ENCODE peak calls at places on chromosomes 13 and 19, in six cellular contexts. S is amniotic stem cell; F is stimulated activated naive CD8-positive, alpha-beta T cell treated with anti-CD3 and anti-CD28 coated beads, Interleukin-15, amount 100 ng/mL, for 72 hours; Q is hepatocyte; O is NCI-H2029; C is T-helper 2 cell. V is an unnamed sample.

GRCh38 chr13:53445682-53446081 is 417.1 kb downstream of the OLFM4 start:
- DNase-seq in Q (no peak), O (no peak), F (no peak), S (no peak), C (no peak), V (no peak)

GRCh38 chr13:98254541-98254940 is 77.5 kb upstream of the RNF113B start:
- DNase-seq in C (no peak), O (no peak), Q (no peak), S (peak), F (no peak), V (no peak)

GRCh38 chr13:27379694-27380596 is 44.5 kb upstream of the GTF3A start:
- DNase-seq in O (peak), S (no peak), C (peak), F (peak), Q (peak), V (peak)

GRCh38 chr19:56725829-56726424 is 54.4 kb upstream of the ZNF835 start:
- DNase-seq in F (no peak), Q (no peak), S (no peak), C (no peak), O (no peak), V (no peak)

GRCh38 chr19:40284501-40285352 is at the start of gene AKT2:
- DNase-seq in O (no peak), C (peak), F (peak), Q (peak), S (no peak), V (peak)

GRCh38 chr13:113886561-113887112 is 22.8 kb upstream of the GAS6 start:
- DNase-seq in O (no peak), S (no peak), F (no peak), Q (no peak), C (no peak), V (no peak)

GRCh38 chr13:74219571-74219970 is 85.4 kb upstream of the KLF12 start:
- DNase-seq in C (no peak), S (no peak), Q (no peak), F (no peak), O (no peak), V (no peak)

GRCh38 chr19:3129112-3129511 is 6.7 kb upstream of the GNA15 start:
- DNase-seq in Q (no peak), S (peak), C (no peak), F (no peak), O (no peak), V (no peak)

GRCh38 chr13:29859971-29860370 is 9.6 kb upstream of the UBL3 start:
- DNase-seq in Q (no peak), F (no peak), C (no peak), S (peak), O (no peak), V (no peak)

GRCh38 chr13:89269737-89270136 is 1598.6 kb downstream of the SLITRK5 start:
- DNase-seq in C (no peak), Q (no peak), O (no peak), S (no peak), F (no peak), V (no peak)

GRCh38 chr19:29532097-29532496 is 6.3 kb downstream of the VSTM2B start:
- DNase-seq in O (no peak), Q (no peak), F (no peak), C (no peak), S (no peak), V (no peak)

GRCh38 chr19:49421039-49421877 is 2.0 kb downstream of the PTH2 start:
- DNase-seq in Q (peak), O (peak), S (no peak), F (peak), C (no peak), V (no peak)

GRCh38 chr13:97327071-97327470 is 104.9 kb downstream of the MBNL2 start:
- DNase-seq in Q (no peak), S (no peak), C (no peak), O (no peak), F (no peak), V (no peak)

GRCh38 chr19:19591133-19591825 is 27.2 kb downstream of the PBX4 start:
- DNase-seq in S (peak), Q (peak), F (peak), O (no peak), C (peak), V (no peak)

GRCh38 chr13:38821753-38822551 is 135.1 kb downstream of the FREM2 start:
- DNase-seq in S (no peak), O (no peak), C (no peak), F (no peak), Q (no peak), V (no peak)

GRCh38 chr19:45998834-45999233 is 3.6 kb downstream of the CCDC61 start:
- DNase-seq in C (no peak), F (no peak), O (no peak), Q (no peak), S (no peak), V (no peak)

GRCh38 chr13:42055500-42056085 is 7.1 kb downstream of the DGKH start:
- DNase-seq in F (no peak), Q (no peak), S (no peak), C (no peak), O (no peak), V (no peak)

GRCh38 chr13:75250526-75251183 is 231.3 kb downstream of the TBC1D4 start:
- DNase-seq in S (no peak), C (no peak), F (no peak), O (no peak), Q (no peak), V (no peak)

GRCh38 chr13:112756967-112757758 is 67.3 kb downstream of the ATP11A start:
- DNase-seq in O (peak), S (no peak), C (no peak), F (no peak), Q (peak), V (no peak)